ENCODE peak calls at places on chromosome 9, in eight cellular contexts. V is IMR-90, S is adrenal gland, B is transverse colon, O is HCT116, T is kidney, J is cardiac muscle cell, P is gastrocnemius medialis. A is an unnamed sample.

GRCh38 chr9:138023394-138024124 is 146.0 kb downstream of the CACNA1B start:
- DNase-seq in V (no peak), S (no peak), J (no peak), T (peak; percentile 31), B (no peak), P (no peak), O (no peak), A (no peak)

GRCh38 chr9:116842658-116843057 is 155.6 kb downstream of the TRIM32 start:
- DNase-seq in S (no peak), O (no peak), B (no peak), P (no peak), J (no peak), T (no peak), V (no peak), A (no peak)

GRCh38 chr9:115850548-115851304 is 302.9 kb upstream of the PAPPA start:
- DNase-seq in T (no peak), B (no peak), S (no peak), O (no peak), P (no peak), J (peak; percentile 40), V (peak; percentile 84), A (peak; percentile 54)

GRCh38 chr9:130390986-130391385 is 53.8 kb upstream of the ASS1 start:
- DNase-seq in B (no peak), S (no peak), T (no peak), O (no peak), P (no peak), J (no peak), V (no peak), A (no peak)

GRCh38 chr9:112867275-112867991 is 23.2 kb downstream of the SLC46A2 start:
- DNase-seq in B (peak; percentile 31), J (peak; percentile 89), P (no peak), V (peak; percentile 88), O (peak; percentile 75), S (no peak), T (no peak), A (peak; percentile 44)

GRCh38 chr9:94084314-94084713 is at the start of gene PTPDC1:
- DNase-seq in S (peak; percentile 29), B (no peak), T (no peak), O (peak; percentile 77), J (peak; percentile 84), V (peak; percentile 89), P (no peak), A (peak; percentile 62)

GRCh38 chr9:89687216-89687615 is 82.4 kb downstream of the GADD45G start:
- DNase-seq in J (no peak), S (no peak), P (no peak), T (no peak), O (no peak), V (no peak), B (no peak), A (no peak)

GRCh38 chr9:68746564-68746963 is 41.5 kb downstream of the PIP5K1B start:
- DNase-seq in T (no peak), S (no peak), O (no peak), J (no peak), P (no peak), B (no peak), V (no peak), A (no peak)

GRCh38 chr9:10903969-10904368 is 291.2 kb upstream of the PTPRD start:
- DNase-seq in B (no peak), P (no peak), V (no peak), T (no peak), J (no peak), S (no peak), O (no peak), A (no peak)

GRCh38 chr9:13718539-13718938 is 439.0 kb upstream of the MPDZ start:
- DNase-seq in B (no peak), T (no peak), V (peak; percentile 40), O (no peak), P (no peak), S (no peak), J (no peak), A (no peak)

GRCh38 chr9:10706788-10707187 is 94.0 kb upstream of the PTPRD start:
- DNase-seq in P (no peak), T (no peak), S (no peak), B (no peak), O (no peak), V (no peak), J (no peak), A (no peak)

GRCh38 chr9:120733190-120733589 is 18.9 kb upstream of the MEGF9 start:
- DNase-seq in S (no peak), V (peak; percentile 80), P (no peak), O (no peak), B (no peak), J (peak; percentile 91), T (peak; percentile 81), A (peak; percentile 39)

GRCh38 chr9:105418588-105419108 is 29.2 kb upstream of the FSD1L start:
- DNase-seq in V (no peak), J (no peak), P (no peak), O (no peak), B (no peak), T (no peak), S (no peak), A (no peak)

GRCh38 chr9:13500034-13500433 is 220.5 kb upstream of the MPDZ start:
- DNase-seq in J (no peak), B (no peak), S (no peak), P (peak; percentile 35), O (no peak), V (no peak), T (no peak), A (no peak)

GRCh38 chr9:101574773-101575333 is 19.9 kb downstream of the PPP3R2 start:
- DNase-seq in B (no peak), V (no peak), O (no peak), T (no peak), S (no peak), P (no peak), J (no peak), A (no peak)

GRCh38 chr9:68416891-68417570 is 60.6 kb downstream of the PGM5 start:
- DNase-seq in O (peak; percentile 6), S (no peak), J (peak; percentile 8), P (no peak), T (no peak), B (no peak), V (no peak), A (no peak)

GRCh38 chr9:120890415-120891254 is 13.6 kb upstream of the PHF19 start:
- DNase-seq in S (no peak), P (no peak), B (no peak), T (no peak), O (no peak), J (peak; percentile 56), V (no peak), A (no peak)

GRCh38 chr9:38164659-38165221 is 95.7 kb upstream of the SHB start:
- DNase-seq in S (no peak), T (no peak), O (no peak), B (no peak), V (no peak), J (no peak), P (no peak), A (no peak)

GRCh38 chr9:13141629-13142028 is 137.9 kb downstream of the MPDZ start:
- DNase-seq in B (no peak), T (no peak), V (peak; percentile 27), S (no peak), P (no peak), O (no peak), J (no peak), A (no peak)

GRCh38 chr9:98222885-98223640 is 30.6 kb upstream of the CORO2A start:
- DNase-seq in S (no peak), O (peak; percentile 54), P (no peak), V (peak; percentile 99), J (peak; percentile 98), B (no peak), T (peak; percentile 48), A (peak; percentile 97)

GRCh38 chr9:3768698-3769458 is 243.1 kb upstream of the RFX3 start:
- DNase-seq in B (no peak), T (peak; percentile 87), S (no peak), V (peak; percentile 11), J (peak; percentile 70), O (no peak), P (no peak), A (no peak)

GRCh38 chr9:33659915-33660314 is 135.4 kb upstream of the PRSS3 start:
- DNase-seq in J (no peak), B (no peak), P (no peak), S (no peak), V (no peak), O (no peak), T (no peak), A (no peak)

GRCh38 chr9:33661186-33661585 is 134.2 kb upstream of the PRSS3 start:
- DNase-seq in J (peak; percentile 46), P (no peak), V (no peak), B (no peak), O (no peak), T (no peak), S (no peak), A (no peak)

GRCh38 chr9:33660771-33661170 is 134.6 kb upstream of the PRSS3 start:
- DNase-seq in B (no peak), S (no peak), O (no peak), J (no peak), T (no peak), P (no peak), V (no peak), A (no peak)
- TF ChIP-seq CTCF in B (no peak), S (no peak), O (no peak), J (no peak), T (no peak), P (no peak), V (no peak), A (no peak)

DNA sequence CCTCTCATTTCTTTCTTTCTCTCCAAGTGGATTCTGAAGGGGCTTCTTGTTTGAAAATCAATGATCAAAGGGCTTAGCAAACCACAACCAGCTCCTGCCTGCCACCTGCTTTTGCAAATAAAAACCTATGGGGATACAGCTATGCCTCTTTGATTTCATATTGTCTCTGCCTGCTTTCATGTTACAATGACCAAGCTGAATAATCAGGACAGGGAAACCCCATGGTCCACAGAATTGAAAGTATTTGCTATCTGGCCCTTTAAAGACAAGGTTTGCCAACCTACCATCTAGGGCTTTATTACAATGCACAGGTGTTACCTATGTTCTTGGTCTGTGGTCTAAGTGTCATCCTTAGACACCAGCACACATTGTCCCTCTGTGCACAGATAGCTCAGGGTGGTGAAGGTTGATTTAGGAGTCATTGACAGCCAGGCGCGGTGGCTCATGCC is 28.8 kb upstream of the PLIN2 start:
- DNase-seq in S (no peak), T (no peak), P (no peak), O (no peak), J (no peak), V (no peak), B (no peak), A (no peak)
- H3K27ac ChIP-seq in S (no peak overlapping the region), T (peak overlapping the region; percentile 20), P (peak overlapping the region; percentile 59), O (no peak overlapping the region), J (no peak overlapping the region), V (no peak overlapping the region), B (no peak overlapping the region), A (no peak overlapping the region)

GRCh38 chr9:133064241-133065069 is 2.7 kb downstream of the CEL start:
- DNase-seq in T (peak; percentile 64), P (no peak), J (no peak), O (no peak), S (no peak), B (no peak), V (no peak), A (no peak)
- H3K4me3 ChIP-seq in T (no peak overlapping the region), P (no peak overlapping the region), J (no peak overlapping the region), O (no peak overlapping the region), S (no peak overlapping the region), B (no peak overlapping the region), V (no peak overlapping the region), A (no peak overlapping the region)

DNA sequence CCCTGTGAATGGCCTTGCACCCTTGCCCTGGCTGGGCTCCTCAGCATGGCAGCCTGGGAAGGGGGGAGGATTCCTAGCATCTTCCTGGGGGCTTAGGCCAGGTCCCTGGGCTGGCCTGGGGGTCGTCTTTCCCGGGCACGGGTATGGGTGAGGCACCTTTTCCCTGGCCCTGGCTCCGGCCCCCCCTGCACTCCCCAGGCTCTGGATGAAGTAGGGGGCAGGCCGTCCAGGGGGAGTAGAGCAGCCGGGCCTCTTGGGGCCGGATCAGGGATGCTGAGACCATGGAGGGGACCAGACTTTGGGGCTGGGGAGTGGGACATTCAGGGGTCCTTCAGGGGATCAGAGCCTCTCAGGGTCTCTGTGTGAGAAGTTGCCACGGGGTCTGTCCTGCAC is 6.6 kb downstream of the RXRA start:
- DNase-seq in T (peak; percentile 43), B (no peak), J (no peak), O (no peak), S (no peak), P (no peak), V (no peak), A (no peak)
- TF ChIP-seq CTCF in T (no peak), B (no peak), J (no peak), O (no peak), S (no peak), P (no peak), V (no peak), A (no peak)